ENCODE peak calls at places on chromosomes 1 and 21, in four cellular contexts. One of them, this sample, is unnamed.

GRCh38 chr21:36994501-36995189 is 11.9 kb upstream of the RIPPLY3 start:
- DNase-seq in GM12878: no peak
- DNase-seq in neuronal stem cell: no peak
- DNase-seq in DND-41: no peak
- DNase-seq in this sample: no peak

GRCh38 chr1:54018635-54019034 is 649 bp upstream of the LDLRAD1 start:
- DNase-seq in GM12878: no peak
- DNase-seq in neuronal stem cell: no peak
- DNase-seq in DND-41: no peak
- DNase-seq in this sample: no peak

GRCh38 chr1:106189780-106190179 is 866.7 kb upstream of the PRMT6 start:
- DNase-seq in GM12878: no peak
- DNase-seq in neuronal stem cell: no peak
- DNase-seq in DND-41: no peak
- DNase-seq in this sample: no peak

GRCh38 chr1:61412601-61413000 is 312.3 kb downstream of the TM2D1 start:
- DNase-seq in GM12878: no peak
- DNase-seq in neuronal stem cell: no peak
- DNase-seq in DND-41: no peak
- DNase-seq in this sample: no peak

GRCh38 chr1:223257856-223258255 is 106.1 kb downstream of the SUSD4 start:
- DNase-seq in GM12878: no peak
- DNase-seq in DND-41: no peak
- DNase-seq in neuronal stem cell: no peak
- DNase-seq in this sample: no peak

GRCh38 chr21:15706686-15707085 is 23.1 kb upstream of the USP25 start:
- DNase-seq in neuronal stem cell: no peak
- DNase-seq in DND-41: no peak
- DNase-seq in GM12878: no peak
- DNase-seq in this sample: no peak

GRCh38 chr21:27534211-27534610 is 567.3 kb upstream of the ADAMTS5 start:
- DNase-seq in DND-41: no peak
- DNase-seq in neuronal stem cell: no peak
- DNase-seq in GM12878: no peak
- DNase-seq in this sample: no peak

GRCh38 chr1:232538224-232538942 is 91.5 kb downstream of the SIPA1L2 start:
- DNase-seq in GM12878: no peak
- DNase-seq in neuronal stem cell: peak
- DNase-seq in DND-41: no peak
- DNase-seq in this sample: no peak

GRCh38 chr1:101025283-101025679 is 303 bp downstream of the DPH5 start:
- DNase-seq in GM12878: peak
- DNase-seq in neuronal stem cell: peak
- DNase-seq in DND-41: peak
- DNase-seq in this sample: peak

GRCh38 chr1:234559917-234560676 is 49.9 kb downstream of the IRF2BP2 start:
- DNase-seq in neuronal stem cell: no peak
- DNase-seq in DND-41: no peak
- DNase-seq in GM12878: no peak
- DNase-seq in this sample: no peak

GRCh38 chr1:1835546-1835945 is 55.3 kb downstream of the GNB1 start:
- DNase-seq in GM12878: no peak
- DNase-seq in neuronal stem cell: no peak
- DNase-seq in DND-41: no peak
- DNase-seq in this sample: no peak

GRCh38 chr1:92957020-92957734 is 4.1 kb downstream of the DIPK1A start:
- DNase-seq in neuronal stem cell: no peak
- DNase-seq in DND-41: no peak
- DNase-seq in GM12878: peak
- DNase-seq in this sample: no peak

GRCh38 chr1:176111835-176112234 is 95.3 kb downstream of the COP1 start:
- DNase-seq in neuronal stem cell: no peak
- DNase-seq in GM12878: no peak
- DNase-seq in DND-41: no peak
- DNase-seq in this sample: no peak

GRCh38 chr1:41350055-41350378 is 11.2 kb upstream of the FOXO6 start:
- DNase-seq in DND-41: no peak
- DNase-seq in GM12878: no peak
- DNase-seq in neuronal stem cell: no peak
- DNase-seq in this sample: no peak

GRCh38 chr1:172107261-172107820 is 266.0 kb downstream of the DNM3 start:
- DNase-seq in DND-41: no peak
- DNase-seq in neuronal stem cell: no peak
- DNase-seq in GM12878: no peak
- DNase-seq in this sample: no peak

GRCh38 chr1:238409191-238409846 is 518.6 kb upstream of the ZP4 start:
- DNase-seq in GM12878: no peak
- DNase-seq in DND-41: no peak
- DNase-seq in neuronal stem cell: no peak
- DNase-seq in this sample: no peak

GRCh38 chr1:95048332-95048731 is 24.4 kb downstream of the ALG14 start:
- DNase-seq in DND-41: no peak
- DNase-seq in neuronal stem cell: no peak
- DNase-seq in GM12878: no peak
- DNase-seq in this sample: no peak

GRCh38 chr1:227545361-227545760 is 18.0 kb upstream of the ZNF678 start:
- DNase-seq in neuronal stem cell: no peak
- DNase-seq in GM12878: no peak
- DNase-seq in DND-41: no peak
- DNase-seq in this sample: no peak

GRCh38 chr1:235160395-235160964 is 570 bp downstream of the RBM34 start:
- DNase-seq in DND-41: no peak
- DNase-seq in neuronal stem cell: no peak
- DNase-seq in GM12878: no peak
- DNase-seq in this sample: peak

GRCh38 chr1:2548068-2548589 is 8.0 kb upstream of the TNFRSF14 start:
- DNase-seq in neuronal stem cell: peak
- DNase-seq in DND-41: peak
- DNase-seq in GM12878: peak
- DNase-seq in this sample: peak

GRCh38 chr1:174206148-174206826 is 47.0 kb downstream of the RABGAP1L start:
- DNase-seq in neuronal stem cell: no peak
- DNase-seq in DND-41: no peak
- DNase-seq in GM12878: no peak
- DNase-seq in this sample: no peak

GRCh38 chr1:43005460-43006351 is 47.0 kb upstream of the SLC2A1 start:
- DNase-seq in GM12878: no peak
- DNase-seq in neuronal stem cell: peak
- DNase-seq in DND-41: no peak
- DNase-seq in this sample: no peak

GRCh38 chr1:221841291-221841982 is 99.5 kb upstream of the DUSP10 start:
- DNase-seq in neuronal stem cell: no peak
- DNase-seq in GM12878: no peak
- DNase-seq in DND-41: no peak
- DNase-seq in this sample: no peak

GRCh38 chr1:30378991-30379581 is 344.3 kb downstream of the MATN1 start:
- DNase-seq in GM12878: no peak
- DNase-seq in neuronal stem cell: no peak
- DNase-seq in DND-41: peak
- DNase-seq in this sample: no peak

GRCh38 chr1:183609313-183609712 is 19.1 kb upstream of the NCF2 start:
- DNase-seq in GM12878: no peak
- DNase-seq in DND-41: no peak
- DNase-seq in neuronal stem cell: no peak
- DNase-seq in this sample: peak

GRCh38 chr1:107181253-107181977 is 40.6 kb downstream of the NTNG1 start:
- DNase-seq in GM12878: no peak
- DNase-seq in neuronal stem cell: no peak
- DNase-seq in DND-41: no peak
- DNase-seq in this sample: no peak

GRCh38 chr1:61186753-61187152 is 104.4 kb downstream of the NFIA start:
- DNase-seq in DND-41: no peak
- DNase-seq in GM12878: no peak
- DNase-seq in neuronal stem cell: no peak
- DNase-seq in this sample: no peak

GRCh38 chr1:25204797-25205441 is 27.4 kb downstream of the SYF2 start:
- DNase-seq in GM12878: no peak
- DNase-seq in neuronal stem cell: peak
- DNase-seq in DND-41: peak
- DNase-seq in this sample: peak

GRCh38 chr1:247102381-247102780 is 1.8 kb downstream of the ZNF669 start:
- DNase-seq in neuronal stem cell: no peak
- DNase-seq in DND-41: no peak
- DNase-seq in GM12878: no peak
- DNase-seq in this sample: no peak

GRCh38 chr1:44086722-44087474 is 31.7 kb upstream of the KLF17 start:
- DNase-seq in GM12878: no peak
- DNase-seq in DND-41: no peak
- DNase-seq in neuronal stem cell: no peak
- DNase-seq in this sample: no peak

GRCh38 chr1:31775170-31775569 is 11.0 kb upstream of the ADGRB2 start:
- DNase-seq in GM12878: no peak
- DNase-seq in neuronal stem cell: no peak
- DNase-seq in DND-41: no peak
- DNase-seq in this sample: no peak

GRCh38 chr1:226985239-226985838 is 45.2 kb downstream of the COQ8A start:
- DNase-seq in DND-41: no peak
- DNase-seq in GM12878: no peak
- DNase-seq in neuronal stem cell: no peak
- DNase-seq in this sample: no peak

GRCh38 chr21:34670220-34670961 is 1.6 kb downstream of the CLIC6 start:
- DNase-seq in GM12878: no peak
- DNase-seq in neuronal stem cell: peak
- DNase-seq in DND-41: no peak
- DNase-seq in this sample: no peak

GRCh38 chr1:55050283-55050682 is 10.9 kb downstream of the PCSK9 start:
- DNase-seq in DND-41: no peak
- DNase-seq in GM12878: no peak
- DNase-seq in neuronal stem cell: no peak
- DNase-seq in this sample: no peak

GRCh38 chr1:226983247-226983997 is 43.3 kb downstream of the COQ8A start:
- DNase-seq in DND-41: no peak
- DNase-seq in neuronal stem cell: no peak
- DNase-seq in GM12878: no peak
- DNase-seq in this sample: no peak

GRCh38 chr1:207316622-207317510 is 4.6 kb upstream of the CD55 start:
- DNase-seq in DND-41: no peak
- DNase-seq in neuronal stem cell: no peak
- DNase-seq in GM12878: no peak
- DNase-seq in this sample: no peak

DNA sequence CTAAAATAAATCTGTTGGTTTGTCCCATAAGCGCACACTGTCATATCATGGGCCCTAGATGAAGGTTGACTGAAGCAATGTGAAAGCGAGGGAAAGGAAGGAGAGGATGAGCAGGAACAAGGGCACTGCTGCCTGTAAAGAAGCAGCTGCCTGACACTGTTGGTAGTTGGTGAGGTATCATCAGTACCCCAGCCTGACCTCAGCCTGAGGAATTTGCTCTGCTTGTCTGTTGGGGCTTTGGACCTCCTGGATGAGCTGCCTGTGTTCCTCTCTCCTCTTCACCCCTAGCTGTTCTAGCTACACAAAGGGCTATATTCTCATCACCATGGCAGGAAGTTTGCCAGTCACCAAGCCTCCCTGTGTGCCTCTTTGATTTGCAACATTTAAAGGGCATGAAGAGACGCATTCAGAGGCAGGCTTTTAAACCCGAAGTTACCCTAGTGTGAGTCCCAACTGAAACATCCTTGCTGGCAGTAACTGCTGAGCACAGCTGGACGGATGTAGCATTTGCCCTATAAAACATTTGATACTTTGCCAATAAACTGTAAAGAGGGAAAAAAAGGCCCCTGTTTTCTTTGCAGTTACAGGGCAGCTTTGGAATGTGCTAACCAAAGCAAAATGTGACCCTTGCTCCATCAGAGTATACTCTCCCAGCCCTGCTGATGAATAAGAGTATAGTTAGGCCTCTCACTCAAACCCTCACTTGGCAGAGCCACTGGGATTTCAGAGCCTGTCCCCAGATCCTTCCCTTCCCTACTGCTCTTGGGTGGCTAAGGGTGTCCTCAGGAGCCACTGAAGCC is 22.2 kb upstream of the SPATA6 start:
- DNase-seq in GM12878: no peak
- DNase-seq in DND-41: no peak
- DNase-seq in neuronal stem cell: no peak
- DNase-seq in this sample: no peak
- H2AFZ ChIP-seq in GM12878: no peak
- H2AFZ ChIP-seq in DND-41: no peak
- H2AFZ ChIP-seq in neuronal stem cell: peak
- H2AFZ ChIP-seq in this sample: no peak

GRCh38 chr1:218163371-218163770 is 121.7 kb upstream of the RRP15 start:
- DNase-seq in GM12878: no peak
- DNase-seq in DND-41: no peak
- DNase-seq in neuronal stem cell: no peak
- DNase-seq in this sample: no peak

GRCh38 chr1:218165687-218166088 is 119.4 kb upstream of the RRP15 start:
- DNase-seq in neuronal stem cell: peak
- DNase-seq in GM12878: no peak
- DNase-seq in DND-41: no peak
- DNase-seq in this sample: peak

GRCh38 chr1:218164111-218164929 is 120.8 kb upstream of the RRP15 start:
- DNase-seq in DND-41: no peak
- DNase-seq in GM12878: no peak
- DNase-seq in neuronal stem cell: peak
- DNase-seq in this sample: peak

GRCh38 chr1:218164930-218165686 is 120.0 kb upstream of the RRP15 start:
- DNase-seq in neuronal stem cell: peak
- DNase-seq in DND-41: no peak
- DNase-seq in GM12878: no peak
- DNase-seq in this sample: peak
- H2AFZ ChIP-seq in neuronal stem cell: peak
- H2AFZ ChIP-seq in DND-41: no peak
- H2AFZ ChIP-seq in GM12878: no peak
- H2AFZ ChIP-seq in this sample: peak

GRCh38 chr1:220420700-220421099 is 107.2 kb upstream of the MARK1 start:
- DNase-seq in DND-41: no peak
- DNase-seq in GM12878: no peak
- DNase-seq in neuronal stem cell: no peak
- DNase-seq in this sample: no peak
- H2AFZ ChIP-seq in DND-41: no peak
- H2AFZ ChIP-seq in GM12878: no peak
- H2AFZ ChIP-seq in neuronal stem cell: no peak
- H2AFZ ChIP-seq in this sample: no peak

DNA sequence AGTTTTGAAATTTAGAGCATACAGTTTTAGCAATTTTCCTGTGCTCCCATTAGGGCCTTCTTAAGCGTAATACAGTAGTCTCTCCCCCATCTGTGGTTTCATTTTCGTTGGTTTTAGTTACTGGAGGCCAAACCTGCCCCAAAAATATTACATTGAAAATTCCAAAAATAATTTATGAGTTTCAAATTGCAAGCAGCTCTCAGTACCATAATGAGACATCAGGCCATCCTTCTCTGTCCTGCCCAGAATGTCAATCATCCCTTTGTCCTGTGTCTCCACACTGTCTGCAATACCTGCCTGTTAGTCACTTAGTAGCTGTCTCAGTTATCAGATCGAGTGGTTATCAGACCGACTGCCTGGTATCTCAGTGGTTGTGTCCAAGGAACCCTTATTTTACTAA is 45.4 kb downstream of the ADSS2 start:
- DNase-seq in GM12878: peak
- DNase-seq in DND-41: no peak
- DNase-seq in neuronal stem cell: no peak
- DNase-seq in this sample: no peak
- H2AFZ ChIP-seq in GM12878: no peak
- H2AFZ ChIP-seq in DND-41: no peak
- H2AFZ ChIP-seq in neuronal stem cell: no peak
- H2AFZ ChIP-seq in this sample: no peak